ENCODE peak calls at places on chromosomes 3 and 15, in nine cellular contexts. X is neural progenitor cell, H is psoas muscle, G is left ventricle myocardium inferior, S is OCI-LY7, L is brain microvascular endothelial cell, C is pancreas, Y is fibroblast of lung, B is sigmoid colon. T is an unnamed sample.

GRCh38 chr15:42845581-42845980 is 75.0 kb downstream of the TTBK2 start:
- DNase-seq in B (no peak), C (no peak), L (peak; percentile 11), H (no peak), S (no peak), X (no peak), Y (no peak), G (no peak), T (peak; percentile 87)

GRCh38 chr3:164791263-164791662 is 287.0 kb downstream of the SI start:
- DNase-seq in H (no peak), C (no peak), G (no peak), L (no peak), B (no peak), S (no peak), X (no peak), Y (no peak), T (no peak)

GRCh38 chr15:35618260-35619188 is 72.6 kb upstream of the DPH6 start:
- DNase-seq in C (no peak), X (no peak), Y (peak; percentile 34), S (no peak), G (no peak), H (no peak), B (no peak), L (no peak), T (no peak)

GRCh38 chr3:178084938-178085816 is 451.1 kb upstream of the KCNMB2 start:
- DNase-seq in Y (peak; percentile 86), S (no peak), C (no peak), H (peak; percentile 87), X (peak; percentile 84), L (peak; percentile 92), G (peak; percentile 82), B (peak; percentile 93), T (no peak)

GRCh38 chr3:72214065-72215048 is 429.4 kb upstream of the PROK2 start:
- DNase-seq in G (no peak), X (no peak), L (no peak), Y (peak; percentile 35), H (no peak), S (no peak), C (no peak), B (no peak), T (no peak)

GRCh38 chr3:13393427-13394360 is 26.4 kb downstream of the NUP210 start:
- DNase-seq in G (no peak), B (no peak), L (no peak), C (no peak), X (no peak), S (no peak), Y (no peak), H (no peak), T (no peak)

GRCh38 chr15:70917955-70918354 is 25.3 kb downstream of the LRRC49 start:
- DNase-seq in Y (no peak), G (no peak), C (no peak), L (no peak), H (no peak), S (no peak), X (no peak), B (no peak), T (no peak)

GRCh38 chr3:62051506-62051905 is 321.8 kb downstream of the FEZF2 start:
- DNase-seq in Y (peak; percentile 20), G (no peak), B (no peak), C (peak; percentile 55), H (no peak), X (peak; percentile 37), S (peak; percentile 6), L (peak; percentile 45), T (peak; percentile 6)

GRCh38 chr3:114799789-114800188 is 347.3 kb downstream of the ZBTB20 start:
- DNase-seq in C (no peak), G (no peak), S (no peak), X (no peak), Y (peak; percentile 4), H (no peak), L (no peak), B (no peak), T (no peak)

GRCh38 chr15:90818251-90819210 is 49.9 kb upstream of the FURIN start:
- DNase-seq in H (no peak), S (peak; percentile 86), B (peak; percentile 74), L (no peak), Y (no peak), X (peak; percentile 57), C (no peak), G (peak; percentile 29), T (no peak)

GRCh38 chr3:55538158-55538557 is 51.1 kb upstream of the WNT5A start:
- DNase-seq in G (no peak), X (peak; percentile 66), Y (no peak), H (no peak), S (no peak), B (no peak), L (no peak), C (no peak), T (no peak)

GRCh38 chr15:43150171-43150929 is 17.0 kb downstream of the TMEM62 start:
- DNase-seq in S (no peak), B (no peak), G (no peak), L (peak; percentile 99), C (no peak), H (no peak), X (no peak), Y (peak; percentile 99), T (peak; percentile 99)

GRCh38 chr15:57549935-57550334 is 41.8 kb upstream of the MYZAP start:
- DNase-seq in C (no peak), B (no peak), L (no peak), X (no peak), H (no peak), G (no peak), Y (no peak), S (no peak), T (no peak)

GRCh38 chr15:32700501-32701150 is 17.2 kb upstream of the GREM1 start:
- DNase-seq in L (no peak), B (no peak), X (no peak), H (no peak), C (no peak), G (no peak), Y (no peak), S (no peak), T (no peak)

GRCh38 chr3:177968891-177969290 is 567.3 kb upstream of the KCNMB2 start:
- DNase-seq in S (no peak), H (no peak), C (no peak), X (no peak), L (no peak), Y (peak; percentile 68), B (no peak), G (no peak), T (no peak)

GRCh38 chr15:63157891-63158431 is 684 bp upstream of the RPS27L start:
- DNase-seq in C (no peak), G (peak; percentile 28), Y (peak; percentile 86), X (peak; percentile 75), S (peak; percentile 53), B (peak; percentile 78), H (no peak), L (peak; percentile 82), T (no peak)

GRCh38 chr15:99493461-99493860 is 72.3 kb upstream of the MEF2A start:
- DNase-seq in B (no peak), G (no peak), L (no peak), X (no peak), C (no peak), S (no peak), Y (no peak), H (no peak), T (no peak)

GRCh38 chr15:99496302-99496629 is 69.5 kb upstream of the MEF2A start:
- DNase-seq in C (no peak), H (no peak), G (no peak), B (no peak), L (no peak), X (no peak), S (no peak), Y (no peak), T (no peak)

GRCh38 chr15:99492716-99493115 is 73.1 kb upstream of the MEF2A start:
- DNase-seq in X (no peak), Y (no peak), G (no peak), B (no peak), L (no peak), H (no peak), C (no peak), S (no peak), T (no peak)

GRCh38 chr15:99492275-99492674 is 73.5 kb upstream of the MEF2A start:
- DNase-seq in L (no peak), H (no peak), Y (no peak), S (no peak), G (no peak), C (no peak), X (no peak), B (no peak), T (no peak)

GRCh38 chr15:99495430-99496301 is 70.1 kb upstream of the MEF2A start:
- DNase-seq in X (no peak), C (no peak), S (no peak), B (no peak), H (no peak), L (no peak), G (no peak), Y (no peak), T (no peak)
- H3K27ac ChIP-seq in X (no peak overlapping the region), C (no peak overlapping the region), S (no peak overlapping the region), B (no peak overlapping the region), H (no peak overlapping the region), L (no peak overlapping the region), G (no peak overlapping the region), Y (no peak overlapping the region), T (no peak overlapping the region)

DNA sequence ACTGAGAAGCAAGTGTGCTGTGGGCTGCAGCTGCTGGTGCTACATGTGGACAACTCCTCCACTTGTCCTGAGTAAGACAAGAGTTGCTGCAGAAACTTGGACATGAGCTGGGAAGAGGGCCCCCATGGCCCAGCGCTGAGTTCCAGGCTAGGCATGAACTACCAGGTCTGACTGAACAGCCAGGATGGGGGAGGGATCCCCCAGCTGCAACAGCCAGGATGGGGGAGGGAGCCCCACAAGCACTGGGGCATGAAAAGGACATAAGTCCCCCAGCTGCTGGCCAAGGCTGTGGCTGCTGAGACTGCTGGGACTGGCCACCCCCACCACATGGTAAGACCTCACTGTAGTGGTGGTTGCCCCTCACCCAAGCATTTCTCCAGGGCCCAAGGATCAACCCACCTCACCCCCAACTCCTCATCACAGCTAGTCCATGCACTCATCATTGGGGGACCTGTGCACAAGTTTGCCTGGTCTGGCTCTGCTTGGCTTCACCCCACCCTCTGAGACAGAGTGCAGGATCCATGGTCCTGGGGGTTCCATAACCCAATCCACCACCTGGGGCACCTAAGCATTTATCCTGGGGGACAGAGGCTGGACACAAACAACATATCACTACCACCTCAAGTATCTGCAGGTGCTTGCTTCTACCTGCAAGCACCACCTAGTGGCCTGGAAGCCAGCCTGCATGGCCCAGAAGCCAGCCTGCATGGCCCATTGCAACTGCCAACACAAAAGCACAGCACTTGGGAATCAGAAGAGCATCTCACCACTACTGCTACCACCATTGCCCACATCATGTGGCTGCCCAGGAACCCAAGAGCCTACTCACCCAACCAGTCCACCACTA is 84.5 kb upstream of the STT3B start:
- DNase-seq in L (no peak), B (no peak), G (no peak), Y (no peak), S (peak; percentile 68), X (peak; percentile 48), C (no peak), H (no peak), T (no peak)
- H3K27ac ChIP-seq in L (no peak overlapping the region), B (no peak overlapping the region), G (no peak overlapping the region), Y (no peak overlapping the region), S (no peak overlapping the region), X (no peak overlapping the region), C (no peak overlapping the region), H (no peak overlapping the region), T (no peak overlapping the region)

GRCh38 chr15:79653533-79653932 is 221.4 kb downstream of the MINAR1 start:
- DNase-seq in L (no peak), Y (peak; percentile 53), H (no peak), B (no peak), G (no peak), X (no peak), C (no peak), S (no peak), T (no peak)
- H3K27ac ChIP-seq in L (no peak overlapping the region), Y (no peak overlapping the region), H (no peak overlapping the region), B (no peak overlapping the region), G (no peak overlapping the region), X (no peak overlapping the region), C (no peak overlapping the region), S (no peak overlapping the region), T (no peak overlapping the region)

GRCh38 chr15:80934761-80935221 is 54.8 kb downstream of the MESD start:
- DNase-seq in H (no peak), G (no peak), S (no peak), C (no peak), X (no peak), B (no peak), L (peak; percentile 41), Y (peak; percentile 85), T (no peak)
- H3K27ac ChIP-seq in H (no peak overlapping the region), G (no peak overlapping the region), S (no peak overlapping the region), C (no peak overlapping the region), X (no peak overlapping the region), B (peak overlapping the region; percentile 69), L (no peak overlapping the region), Y (no peak overlapping the region), T (no peak overlapping the region)